ENCODE peak calls at places on chromosomes 16 and 17, in nine cellular contexts. D is PC-9; H is neural progenitor cell; C is heart right ventricle; F is left ventricle myocardium inferior; W is psoas muscle; R is CD8-positive, alpha-beta T cell; O is K562; U is stomach. I is an unnamed sample.

GRCh38 chr17:67613961-67614360 is 103.8 kb upstream of the NOL11 start:
- DNase-seq in D (no peak), H (no peak), C (no peak), F (no peak), W (no peak), R (no peak), O (no peak), U (no peak), I (no peak)

GRCh38 chr17:30173649-30174048 is 57.0 kb downstream of the NSRP1 start:
- DNase-seq in D (no peak), H (no peak), C (no peak), F (no peak), W (no peak), R (no peak), O (no peak), U (no peak), I (no peak)

GRCh38 chr16:85253127-85253941 is 141.1 kb upstream of the CIBAR2 start:
- DNase-seq in D (no peak), H (peak; percentile 82), C (peak; percentile 66), F (peak; percentile 50), W (peak; percentile 71), R (peak; percentile 77), O (peak; percentile 90), U (peak; percentile 70), I (peak; percentile 49)

GRCh38 chr16:10995555-10995954 is 51.2 kb downstream of the CLEC16A start:
- DNase-seq in D (no peak), H (no peak), C (no peak), F (no peak), W (no peak), R (no peak), O (no peak), U (no peak), I (no peak)

GRCh38 chr16:203246-203645 is 23.0 kb downstream of the HBQ1 start:
- DNase-seq in D (no peak), H (no peak), C (no peak), F (no peak), W (no peak), R (no peak), O (no peak), U (no peak), I (no peak)

GRCh38 chr17:57925361-57925990 is 29.7 kb downstream of the CUEDC1 start:
- DNase-seq in D (no peak), H (peak; percentile 47), C (no peak), F (no peak), W (peak; percentile 37), R (no peak), O (no peak), U (no peak), I (no peak)

GRCh38 chr17:4163951-4164350 is 21.0 kb downstream of the CYB5D2 start:
- DNase-seq in D (no peak), H (no peak), C (no peak), F (no peak), W (peak; percentile 70), R (no peak), O (no peak), U (no peak), I (no peak)

GRCh38 chr17:2935622-2936021 is 127.8 kb downstream of the OR1D5 start:
- DNase-seq in D (no peak), H (no peak), C (no peak), F (no peak), W (no peak), R (no peak), O (no peak), U (no peak), I (no peak)

GRCh38 chr17:8793649-8794048 is 5.5 kb downstream of the MFSD6L start:
- DNase-seq in D (no peak), H (no peak), C (no peak), F (no peak), W (no peak), R (no peak), O (no peak), U (no peak), I (no peak)

GRCh38 chr17:12522743-12523181 is 142.9 kb upstream of the MYOCD start:
- DNase-seq in D (no peak), H (peak; percentile 12), C (no peak), F (no peak), W (no peak), R (no peak), O (no peak), U (peak; percentile 49), I (no peak)

GRCh38 chr16:69709456-69710084 is 16.8 kb downstream of the NQO1 start:
- DNase-seq in D (peak; percentile 51), H (peak; percentile 77), C (no peak), F (no peak), W (no peak), R (no peak), O (peak; percentile 40), U (no peak), I (no peak)

GRCh38 chr17:69594641-69595040 is 180.1 kb downstream of the MAP2K6 start:
- DNase-seq in D (no peak), H (no peak), C (no peak), F (no peak), W (no peak), R (no peak), O (no peak), U (no peak), I (no peak)

GRCh38 chr16:86809458-86809955 is 231.2 kb downstream of the FOXL1 start:
- DNase-seq in D (no peak), H (no peak), C (no peak), F (no peak), W (no peak), R (no peak), O (no peak), U (no peak), I (no peak)

GRCh38 chr17:17052462-17053221 is 10.4 kb downstream of the MPRIP start:
- DNase-seq in D (peak; percentile 79), H (no peak), C (no peak), F (no peak), W (no peak), R (no peak), O (no peak), U (peak; percentile 54), I (no peak)

GRCh38 chr16:25855063-25855462 is 163.3 kb downstream of the HS3ST4 start:
- DNase-seq in D (no peak), H (no peak), C (no peak), F (no peak), W (no peak), R (no peak), O (no peak), U (no peak), I (no peak)

GRCh38 chr17:27430882-27431491 is 25.3 kb upstream of the KSR1 start:
- DNase-seq in D (no peak), H (peak; percentile 20), C (peak; percentile 44), F (peak; percentile 28), W (no peak), R (no peak), O (peak; percentile 44), U (peak; percentile 31), I (no peak)

GRCh38 chr16:87002717-87003413 is 314.3 kb downstream of the C16orf95 start:
- DNase-seq in D (no peak), H (no peak), C (no peak), F (no peak), W (no peak), R (no peak), O (no peak), U (no peak), I (no peak)

GRCh38 chr17:13031718-13032350 is 14.0 kb upstream of the ELAC2 start:
- DNase-seq in D (no peak), H (peak; percentile 66), C (no peak), F (peak; percentile 39), W (peak; percentile 66), R (peak; percentile 64), O (peak; percentile 73), U (peak; percentile 53), I (peak; percentile 52)

GRCh38 chr17:47742319-47743181 is 9.5 kb downstream of the TBX21 start:
- DNase-seq in D (no peak), H (peak; percentile 81), C (peak; percentile 39), F (no peak), W (no peak), R (peak; percentile 65), O (peak; percentile 80), U (no peak), I (no peak)

GRCh38 chr17:9120471-9120870 is 99.2 kb downstream of the NTN1 start:
- DNase-seq in D (no peak), H (peak; percentile 45), C (no peak), F (no peak), W (no peak), R (no peak), O (peak; percentile 20), U (no peak), I (no peak)

GRCh38 chr17:78979780-78980623 is at the start of gene LGALS3BP:
- DNase-seq in D (peak; percentile 76), H (peak; percentile 66), C (peak; percentile 83), F (peak; percentile 77), W (peak; percentile 79), R (peak; percentile 58), O (no peak), U (peak; percentile 77), I (peak; percentile 52)
- H3K27ac ChIP-seq in D (peak within 1 kb of the TSS; percentile 45), H (no peak within 1 kb of the TSS), C (peak within 1 kb of the TSS; percentile 80), F (peak within 1 kb of the TSS; percentile 85), W (no peak within 1 kb of the TSS), R (peak within 1 kb of the TSS; percentile 53), O (no peak within 1 kb of the TSS), U (peak within 1 kb of the TSS; percentile 89), I (no peak within 1 kb of the TSS)

DNA sequence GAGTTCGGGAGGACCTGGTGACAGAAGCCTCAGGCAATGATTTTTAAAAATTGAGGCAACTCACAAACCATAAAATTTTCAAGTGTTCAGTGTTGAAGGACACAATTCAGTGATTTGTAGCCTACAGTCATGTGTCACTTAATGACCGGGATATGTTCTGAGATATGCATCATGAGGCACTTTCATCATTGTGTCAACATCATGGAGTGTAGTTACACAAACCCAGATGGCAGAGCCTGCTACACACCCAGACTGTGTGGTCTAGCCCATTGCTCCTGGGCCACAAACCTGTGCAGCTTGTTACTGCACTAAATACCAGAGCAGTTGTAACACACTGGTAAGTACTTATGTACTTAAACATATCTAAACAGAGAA is 1.6 kb downstream of the PRSS41 start:
- DNase-seq in D (peak; percentile 87), H (no peak), C (no peak), F (no peak), W (peak; percentile 12), R (no peak), O (no peak), U (peak; percentile 67), I (no peak)
- H3K27me3 ChIP-seq in D (no peaks in the 10 kb centered on the region), H (no peaks in the 10 kb centered on the region), C (peaks cover 6% of the 10 kb centered on the region), F (peaks cover 46% of the 10 kb centered on the region), W (no peaks in the 10 kb centered on the region), R (no peaks in the 10 kb centered on the region), O (peaks cover 2% of the 10 kb centered on the region), U (no peaks in the 10 kb centered on the region), I (no peaks in the 10 kb centered on the region)

DNA sequence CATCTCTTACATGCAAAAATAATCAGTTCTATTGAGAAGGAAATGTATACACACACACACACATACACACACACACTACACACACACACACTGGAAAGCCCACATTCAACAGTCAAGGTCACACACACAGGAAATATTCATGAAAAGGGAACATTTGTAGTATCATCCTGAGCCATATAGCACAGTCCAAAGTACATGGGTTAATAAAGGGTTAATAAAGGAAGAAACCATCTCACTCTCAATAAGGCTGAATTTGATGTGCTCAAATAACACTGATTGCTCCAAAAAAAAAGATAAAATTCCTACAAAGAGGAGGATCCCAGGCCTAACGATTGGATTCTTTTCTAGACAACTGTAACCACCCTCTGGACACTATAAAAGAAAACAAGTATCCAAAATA is 164.7 kb downstream of the SLC39A11 start:
- DNase-seq in D (no peak), H (no peak), C (no peak), F (no peak), W (no peak), R (no peak), O (no peak), U (no peak), I (no peak)
- H3K27ac ChIP-seq in D (no peak overlapping the region), H (no peak overlapping the region), C (no peak overlapping the region), F (no peak overlapping the region), W (no peak overlapping the region), R (no peak overlapping the region), O (no peak overlapping the region), U (no peak overlapping the region), I (no peak overlapping the region)

GRCh38 chr16:56645311-56645710 is 6.4 kb upstream of the MT1B start:
- DNase-seq in D (no peak), H (no peak), C (no peak), F (no peak), W (no peak), R (no peak), O (no peak), U (no peak), I (no peak)
- H3K27me3 ChIP-seq in D (no peaks in the 10 kb centered on the region), H (peaks cover 100% of the 10 kb centered on the region), C (peaks cover 85% of the 10 kb centered on the region), F (peaks cover 85% of the 10 kb centered on the region), W (no peaks in the 10 kb centered on the region), R (no peaks in the 10 kb centered on the region), O (peaks cover 28% of the 10 kb centered on the region), U (no peaks in the 10 kb centered on the region), I (no peaks in the 10 kb centered on the region)